ENCODE peak calls at places on chromosomes 1 and 21, in nine cellular contexts. N is anterior cingulate cortex, Y is SIG-M5, P is suprapubic skin, S is iris pigment epithelial cell, Q is Kasumi-1, C is GM19239, Z is mesothelial cell of epicardium, O is NB4. D is an unnamed sample.

GRCh38 chr1:109091196-109092193 is 931 bp downstream of the TMEM167B start:
- DNase-seq in P (no peak), Z (no peak), S (peak), O (peak), N (no peak), C (no peak), Y (no peak), Q (peak), D (no peak)

GRCh38 chr1:51237714-51238403 is 1.8 kb downstream of the RNF11 start:
- DNase-seq in S (peak), N (no peak), C (no peak), O (no peak), P (no peak), Q (no peak), Z (no peak), Y (no peak), D (no peak)

GRCh38 chr1:98761238-98761637 is 99.7 kb downstream of the SNX7 start:
- DNase-seq in P (no peak), Y (no peak), Q (peak), O (peak), N (no peak), S (peak), Z (no peak), C (no peak), D (no peak)

GRCh38 chr1:167627865-167628641 is 2.0 kb upstream of the RCSD1 start:
- DNase-seq in P (no peak), C (peak), Y (peak), Z (no peak), O (peak), S (no peak), Q (peak), N (no peak), D (peak)

GRCh38 chr1:33234588-33234990 is 21.7 kb upstream of the ZNF362 start:
- DNase-seq in P (no peak), Q (no peak), Y (no peak), N (no peak), Z (no peak), S (no peak), C (no peak), O (no peak), D (no peak)

GRCh38 chr1:20428841-20429240 is 57.2 kb downstream of the CAMK2N1 start:
- DNase-seq in Z (no peak), S (no peak), O (no peak), Q (no peak), Y (no peak), N (no peak), P (no peak), C (no peak), D (no peak)

GRCh38 chr1:98035587-98035986 is 114.8 kb upstream of the DPYD start:
- DNase-seq in O (no peak), P (no peak), S (peak), Q (no peak), C (no peak), Z (no peak), N (no peak), Y (no peak), D (no peak)

GRCh38 chr21:14916676-14917141 is 148.1 kb downstream of the NRIP1 start:
- DNase-seq in Z (no peak), N (no peak), P (no peak), S (peak), Y (no peak), O (no peak), Q (no peak), C (no peak), D (no peak)

GRCh38 chr1:20410555-20410954 is 75.5 kb downstream of the CAMK2N1 start:
- DNase-seq in Z (no peak), S (no peak), O (no peak), C (no peak), Y (no peak), Q (no peak), P (no peak), N (no peak), D (no peak)

D was measured in GM12892.